ENCODE peak calls at places on chromosomes 16 and 17, in four cellular contexts. P is T-helper 2 cell; G is mucosa of descending colon; J is stimulated activated CD8-positive, alpha-beta memory T cell treated with anti-CD3 and anti-CD28 coated beads, Interleukin-7, amount 100 ng/mL, for 24 hours. Y is an unnamed sample.
A peak's percentile ranks its signal among the peaks of the same experiment; 100 is the strongest.

GRCh38 chr16:4172070-4172469 is 55.8 kb upstream of the ADCY9 start:
- DNase-seq in P (peak; percentile 58), G (no peak), J (no peak), Y (no peak)

GRCh38 chr17:81903415-81903831 is 1.4 kb downstream of the NPB start:
- DNase-seq in P (no peak), G (no peak), J (no peak), Y (no peak)

GRCh38 chr17:31415004-31415454 is 23.6 kb downstream of the RAB11FIP4 start:
- DNase-seq in P (no peak), G (peak; percentile 19), J (no peak), Y (no peak)

GRCh38 chr17:65797809-65798208 is 236.4 kb upstream of the AXIN2 start:
- DNase-seq in P (peak; percentile 35), G (no peak), J (no peak), Y (no peak)

GRCh38 chr17:67178555-67178954 is 66.4 kb downstream of the HELZ start:
- DNase-seq in P (no peak), G (no peak), J (no peak), Y (no peak)

GRCh38 chr16:76900285-76901263 is 290.4 kb upstream of the MON1B start:
- DNase-seq in P (no peak), G (no peak), J (no peak), Y (no peak)

GRCh38 chr16:89054261-89054661 is 39.4 kb upstream of the ACSF3 start:
- DNase-seq in P (no peak), G (peak; percentile 66), J (no peak), Y (no peak)

GRCh38 chr16:79062336-79062735 is 538.2 kb downstream of the MAF start:
- DNase-seq in P (no peak), G (no peak), J (no peak), Y (no peak)

GRCh38 chr17:2894782-2895181 is 98.5 kb downstream of the RAP1GAP2 start:
- DNase-seq in P (no peak), G (peak; percentile 69), J (no peak), Y (no peak)

GRCh38 chr16:69309316-69309715 is 1.8 kb upstream of the VPS4A start:
- DNase-seq in P (no peak), G (no peak), J (no peak), Y (peak; percentile 76)

GRCh38 chr17:83007504-83008475 is 71.6 kb upstream of the METRNL start:
- DNase-seq in P (no peak), G (no peak), J (no peak), Y (peak; percentile 34)

GRCh38 chr17:81710514-81711308 is 1.4 kb upstream of the SLC25A10 start:
- DNase-seq in P (no peak), G (peak; percentile 64), J (no peak), Y (no peak)

GRCh38 chr17:46264456-46265198 is 30.3 kb upstream of the LRRC37A start:
- DNase-seq in P (peak; percentile 51), G (peak; percentile 18), J (no peak), Y (no peak)

GRCh38 chr16:67546761-67547422 is 15.4 kb upstream of the CTCF start:
- DNase-seq in P (peak; percentile 81), G (peak; percentile 85), J (peak; percentile 48), Y (peak; percentile 85)

GRCh38 chr16:11439790-11440656 is 94.8 kb downstream of the RMI2 start:
- DNase-seq in P (no peak), G (no peak), J (no peak), Y (no peak)

GRCh38 chr17:81309140-81309858 is 14.2 kb upstream of the SLC38A10 start:
- DNase-seq in P (peak; percentile 48), G (peak; percentile 95), J (no peak), Y (peak; percentile 95)

GRCh38 chr16:70432800-70433455 is 6.0 kb downstream of the ST3GAL2 start:
- DNase-seq in P (no peak), G (no peak), J (no peak), Y (no peak)

GRCh38 chr17:27241346-27241946 is 52.5 kb upstream of the WSB1 start:
- DNase-seq in P (peak; percentile 35), G (no peak), J (no peak), Y (no peak)

GRCh38 chr17:21532763-21533385 is 156.7 kb downstream of the KCNJ12 start:
- DNase-seq in P (peak; percentile 27), G (no peak), J (no peak), Y (no peak)

GRCh38 chr17:78356163-78356713 is 3.6 kb downstream of the SOCS3 start:
- DNase-seq in P (peak; percentile 99), G (peak; percentile 87), J (peak; percentile 63), Y (peak; percentile 85)

GRCh38 chr16:9033125-9033830 is 58.2 kb upstream of the HAPSTR1 start:
- DNase-seq in P (no peak), G (no peak), J (no peak), Y (no peak)

GRCh38 chr16:47990676-47991075 is 165.1 kb downstream of the ABCC12 start:
- DNase-seq in P (no peak), G (no peak), J (no peak), Y (no peak)

GRCh38 chr17:76202516-76202915 is 37.8 kb downstream of the RNF157 start:
- DNase-seq in P (no peak), G (no peak), J (no peak), Y (no peak)

GRCh38 chr17:44931376-44931775 is 16.1 kb upstream of the GFAP start:
- DNase-seq in P (no peak), G (no peak), J (no peak), Y (peak; percentile 28)

GRCh38 chr16:89546781-89547180 is 13.7 kb upstream of the RPL13 start:
- DNase-seq in P (no peak), G (no peak), J (no peak), Y (no peak)

GRCh38 chr16:76214856-76215255 is 62.3 kb upstream of the CNTNAP4 start:
- DNase-seq in P (no peak), G (no peak), J (no peak), Y (no peak)

GRCh38 chr16:29820271-29820701 is at the start of gene MVP:
- DNase-seq in P (peak; percentile 61), G (peak; percentile 88), J (no peak), Y (peak; percentile 89)

GRCh38 chr17:10243905-10244844 is 45.8 kb upstream of the GAS7 start:
- DNase-seq in P (no peak), G (no peak), J (no peak), Y (peak; percentile 63)

GRCh38 chr16:88785106-88785924 is at the start of gene PIEZO1:
- DNase-seq in P (peak; percentile 75), G (peak; percentile 88), J (peak; percentile 61), Y (peak; percentile 90)

GRCh38 chr16:49484454-49484853 is 110.8 kb downstream of the C16orf78 start:
- DNase-seq in P (no peak), G (peak; percentile 73), J (no peak), Y (peak; percentile 91)